ENCODE peak calls at places on chromosomes 2 and 18, in eight cellular contexts. S, T, R, Y, C, L, E and N are unnamed samples.

GRCh38 chr2:29706171-29706690 is 215.2 kb downstream of the ALK start:
- DNase-seq in S (no peak), T (no peak), R (no peak), Y (no peak), C (no peak), L (no peak), E (no peak), N (no peak)

GRCh38 chr2:12437144-12437543 is 279.6 kb upstream of the TRIB2 start:
- DNase-seq in S (no peak), T (no peak), R (no peak), Y (no peak), C (no peak), L (no peak), E (no peak), N (no peak)

GRCh38 chr2:207308519-207309224 is 142.9 kb upstream of the KLF7 start:
- DNase-seq in S (no peak), T (no peak), R (no peak), Y (no peak), C (peak), L (no peak), E (no peak), N (no peak)

GRCh38 chr2:107633580-107634147 is 193.0 kb upstream of the RGPD4 start:
- DNase-seq in S (no peak), T (no peak), R (no peak), Y (no peak), C (peak), L (no peak), E (peak), N (no peak)

GRCh38 chr18:29154758-29155725 is 978.1 kb upstream of the CDH2 start:
- DNase-seq in S (no peak), T (peak), R (no peak), Y (peak), C (peak), L (no peak), E (peak), N (no peak)

GRCh38 chr2:28898048-28898447 is 3.6 kb downstream of the WDR43 start:
- DNase-seq in S (no peak), T (no peak), R (no peak), Y (no peak), C (no peak), L (no peak), E (no peak), N (no peak)

GRCh38 chr2:133602538-133602937 is 34.3 kb upstream of the NCKAP5 start:
- DNase-seq in S (no peak), T (no peak), R (no peak), Y (no peak), C (no peak), L (no peak), E (peak), N (no peak)

GRCh38 chr2:23850564-23851256 is 76.2 kb downstream of the ATAD2B start:
- DNase-seq in S (no peak), T (no peak), R (no peak), Y (no peak), C (no peak), L (peak), E (no peak), N (no peak)

GRCh38 chr2:66434679-66435548 is at the start of gene MEIS1:
- DNase-seq in S (peak), T (no peak), R (peak), Y (peak), C (peak), L (peak), E (peak), N (peak)

GRCh38 chr18:78682716-78683115 is 296.9 kb upstream of the SALL3 start:
- DNase-seq in S (no peak), T (no peak), R (no peak), Y (no peak), C (no peak), L (no peak), E (no peak), N (no peak)

GRCh38 chr18:31091350-31091749 is 10.9 kb downstream of the DSC2 start:
- DNase-seq in S (no peak), T (no peak), R (no peak), Y (no peak), C (no peak), L (no peak), E (no peak), N (no peak)

GRCh38 chr2:46982356-46983064 is 66.9 kb upstream of the MCFD2 start:
- DNase-seq in S (no peak), T (no peak), R (no peak), Y (no peak), C (no peak), L (no peak), E (no peak), N (no peak)

GRCh38 chr2:46984642-46985476 is 69.3 kb upstream of the MCFD2 start:
- DNase-seq in S (peak), T (peak), R (no peak), Y (no peak), C (peak), L (peak), E (peak), N (no peak)

GRCh38 chr2:46984034-46984433 is 68.4 kb upstream of the MCFD2 start:
- DNase-seq in S (no peak), T (no peak), R (no peak), Y (no peak), C (no peak), L (no peak), E (no peak), N (no peak)

GRCh38 chr2:46981662-46982351 is 66.2 kb upstream of the MCFD2 start:
- DNase-seq in S (no peak), T (no peak), R (no peak), Y (no peak), C (no peak), L (no peak), E (no peak), N (no peak)

DNA sequence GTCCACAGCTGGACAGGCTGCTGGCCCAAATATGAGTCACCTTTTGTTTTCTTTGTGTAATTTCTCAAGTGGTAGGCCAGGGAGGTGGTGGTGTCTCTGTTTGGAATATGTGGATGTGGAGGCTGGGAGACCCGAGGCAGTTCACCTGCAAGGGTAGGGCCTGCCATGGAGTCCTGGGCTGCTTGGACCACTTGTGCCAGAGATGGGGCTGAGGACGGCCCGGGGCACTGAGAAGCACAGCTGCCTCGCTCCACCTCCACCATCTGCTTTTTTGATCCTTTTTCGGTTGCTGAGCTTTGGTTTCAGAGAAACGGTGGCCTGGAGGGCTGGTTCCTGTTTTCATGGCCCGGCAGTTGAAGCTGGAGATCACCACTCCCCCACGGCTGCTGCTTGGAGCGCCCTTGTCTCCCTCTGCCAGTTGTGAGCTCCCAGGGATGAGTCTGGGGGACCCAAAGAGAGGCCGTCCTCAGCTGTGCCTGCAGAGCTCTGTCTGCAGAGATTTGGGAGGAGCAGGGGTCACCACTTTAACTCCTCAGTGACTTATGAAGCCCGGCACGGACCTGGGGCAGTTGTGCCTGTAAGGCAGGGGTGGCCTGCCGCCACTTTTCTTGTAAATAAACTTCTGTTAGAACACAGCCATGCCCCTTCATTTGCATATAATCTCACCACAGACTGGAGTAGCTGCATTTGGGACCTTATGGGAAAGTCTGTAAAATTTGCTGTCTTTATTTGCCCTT is 67.6 kb upstream of the MCFD2 start:
- DNase-seq in S (no peak), T (no peak), R (no peak), Y (no peak), C (peak), L (peak), E (peak), N (no peak)
- TF ChIP-seq CTCF in S (no peak), T (no peak), R (no peak), Y (no peak), C (no peak), L (no peak), E (no peak), N (no peak)

GRCh38 chr2:174752403-174753037 is 11.8 kb downstream of the CHRNA1 start:
- DNase-seq in S (no peak), T (no peak), R (no peak), Y (no peak), C (no peak), L (peak), E (peak), N (no peak)

GRCh38 chr2:174748948-174749347 is 15.3 kb downstream of the CHRNA1 start:
- DNase-seq in S (peak), T (peak), R (peak), Y (no peak), C (peak), L (peak), E (peak), N (no peak)

GRCh38 chr2:174749793-174750192 is 14.5 kb downstream of the CHRNA1 start:
- DNase-seq in S (no peak), T (no peak), R (no peak), Y (no peak), C (no peak), L (no peak), E (no peak), N (no peak)

GRCh38 chr2:174753038-174753633 is 11.1 kb downstream of the CHRNA1 start:
- DNase-seq in S (no peak), T (no peak), R (no peak), Y (no peak), C (no peak), L (no peak), E (no peak), N (no peak)

GRCh38 chr2:174750923-174751441 is 13.3 kb downstream of the CHRNA1 start:
- DNase-seq in S (no peak), T (no peak), R (no peak), Y (no peak), C (no peak), L (peak), E (no peak), N (no peak)
- TF ChIP-seq CTCF in S (no peak), T (no peak), R (no peak), Y (no peak), C (no peak), L (no peak), E (no peak), N (peak)

DNA sequence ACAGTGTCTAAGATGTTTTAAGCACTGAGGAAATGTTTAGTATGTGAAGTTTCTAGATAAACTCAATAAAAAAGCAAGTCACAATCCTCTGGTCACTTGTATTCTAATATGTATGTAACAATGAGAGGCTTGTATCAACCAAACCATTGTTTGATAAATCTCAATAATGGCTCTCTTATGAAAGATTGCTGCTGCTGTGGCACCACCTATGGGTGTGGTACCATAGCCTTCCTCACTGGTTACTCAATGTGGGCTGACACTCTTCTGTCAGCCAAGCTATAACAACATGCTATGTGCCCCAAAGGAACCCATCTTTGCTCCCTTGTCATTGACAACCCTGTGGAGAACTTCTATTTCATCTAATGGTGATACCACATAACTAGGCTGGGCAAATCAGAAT is 12.6 kb upstream of the RAB1A start:
- DNase-seq in S (no peak), T (no peak), R (no peak), Y (no peak), C (no peak), L (no peak), E (no peak), N (no peak)
- TF ChIP-seq CTCF in S (no peak), T (peak), R (no peak), Y (peak), C (no peak), L (no peak), E (peak), N (peak)

GRCh38 chr2:215603440-215603839 is 167.6 kb upstream of the FN1 start:
- DNase-seq in S (no peak), T (no peak), R (no peak), Y (no peak), C (no peak), L (no peak), E (no peak), N (no peak)

GRCh38 chr2:215606219-215606618 is 170.4 kb upstream of the FN1 start:
- DNase-seq in S (no peak), T (no peak), R (no peak), Y (no peak), C (no peak), L (no peak), E (no peak), N (no peak)

GRCh38 chr2:215601990-215602721 is 166.3 kb upstream of the FN1 start:
- DNase-seq in S (no peak), T (no peak), R (no peak), Y (no peak), C (peak), L (no peak), E (peak), N (no peak)

GRCh38 chr2:215605214-215605613 is 169.3 kb upstream of the FN1 start:
- DNase-seq in S (no peak), T (no peak), R (no peak), Y (no peak), C (no peak), L (no peak), E (no peak), N (no peak)

DNA sequence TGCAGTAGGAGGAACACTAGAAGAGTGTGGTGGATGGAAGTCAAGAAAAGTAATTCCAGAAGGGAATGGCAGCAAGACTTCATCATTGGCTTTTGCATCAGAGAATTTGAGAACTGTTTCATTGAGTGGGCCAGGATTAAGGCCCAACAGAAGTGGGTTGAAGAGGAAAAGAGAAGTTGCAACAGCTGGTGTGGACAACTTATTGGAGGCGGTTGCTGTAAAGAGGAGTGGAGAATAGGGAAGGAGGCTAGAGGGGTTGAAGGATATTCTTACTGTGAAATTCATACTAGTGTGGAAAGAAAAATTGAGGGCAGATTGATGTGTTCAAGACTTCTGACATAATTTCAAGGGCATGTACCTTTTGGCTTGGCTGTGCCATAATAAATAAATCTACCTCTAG is 168.8 kb upstream of the FN1 start:
- DNase-seq in S (no peak), T (no peak), R (no peak), Y (no peak), C (no peak), L (no peak), E (no peak), N (no peak)
- TF ChIP-seq CTCF in S (no peak), T (no peak), R (no peak), Y (no peak), C (no peak), L (no peak), E (no peak), N (no peak)

DNA sequence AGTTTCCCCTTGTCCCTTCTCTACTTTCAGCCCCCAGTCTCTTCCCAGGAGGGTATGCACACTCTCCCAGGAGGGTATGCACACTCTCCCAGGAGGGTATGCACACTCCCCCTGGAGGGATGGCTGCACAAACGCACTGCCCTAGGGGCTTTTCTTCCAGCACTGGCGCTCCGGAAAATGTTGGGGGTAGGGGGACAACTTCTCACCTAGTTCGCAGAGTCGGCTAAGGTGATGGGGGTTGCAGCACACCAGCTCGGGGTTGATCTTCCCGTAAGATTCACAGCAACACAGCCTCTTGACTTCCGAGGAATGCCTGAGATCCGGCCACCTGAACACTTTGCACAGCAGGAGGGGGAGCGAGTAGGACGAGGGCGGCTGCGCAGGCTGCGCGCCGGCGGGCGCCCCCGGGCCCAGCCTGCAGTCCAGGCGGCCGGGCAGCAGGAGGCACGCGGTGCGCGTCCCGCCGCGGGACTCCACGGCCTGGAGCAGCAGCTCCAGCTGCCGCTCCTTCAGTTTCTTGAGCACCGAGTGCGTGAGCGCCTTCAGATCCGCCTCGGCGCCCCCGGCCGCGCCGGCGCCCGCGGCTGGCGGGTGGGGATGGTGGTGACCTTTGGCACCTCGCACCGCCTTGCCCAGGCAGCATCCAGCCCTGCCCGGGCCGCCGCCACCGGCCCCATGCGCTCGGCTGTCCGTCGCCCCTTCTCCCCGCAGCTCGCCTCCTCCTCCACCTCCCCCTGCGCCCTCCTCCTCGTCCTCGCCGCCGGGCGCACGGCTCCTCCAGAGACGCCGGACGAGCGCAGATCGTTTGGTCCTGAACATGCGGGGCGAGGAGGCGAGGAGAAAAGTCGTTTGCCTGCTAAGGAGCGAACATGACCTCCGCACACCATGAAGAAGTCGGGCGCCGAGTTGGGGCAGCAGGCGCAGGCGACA is 894 bp downstream of the SMAD7 start:
- DNase-seq in S (no peak), T (no peak), R (no peak), Y (no peak), C (peak), L (peak), E (no peak), N (no peak)
- TF ChIP-seq CTCF in S (peak), T (peak), R (no peak), Y (peak), C (peak), L (no peak), E (peak), N (peak)

GRCh38 chr2:218073185-218073584 is 4.1 kb downstream of the RUFY4 start:
- DNase-seq in S (no peak), T (no peak), R (no peak), Y (no peak), C (no peak), L (no peak), E (no peak), N (no peak)
- TF ChIP-seq CTCF in S (no peak), T (no peak), R (no peak), Y (no peak), C (no peak), L (no peak), E (no peak), N (no peak)

DNA sequence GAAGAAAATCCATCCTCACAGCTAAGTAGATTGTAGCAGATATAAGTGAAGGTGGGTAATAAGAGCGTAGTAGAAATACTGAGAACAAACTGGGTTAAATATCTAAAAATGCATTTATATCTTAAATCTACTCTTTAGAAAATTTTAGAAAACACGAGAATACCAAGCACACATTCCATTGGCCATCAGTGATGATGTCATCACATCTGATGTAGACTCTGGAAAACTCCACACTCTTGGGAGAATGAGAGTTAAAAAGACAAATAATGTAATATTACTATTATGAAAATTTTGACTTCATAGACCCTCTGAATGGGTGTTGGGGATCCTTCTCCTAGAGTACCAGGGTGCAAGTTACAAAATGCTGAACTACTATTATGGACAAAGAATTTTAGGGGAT is 3.7 kb downstream of the RIOK3 start:
- DNase-seq in S (no peak), T (no peak), R (no peak), Y (no peak), C (no peak), L (no peak), E (no peak), N (no peak)
- TF ChIP-seq CTCF in S (no peak), T (no peak), R (no peak), Y (no peak), C (no peak), L (no peak), E (no peak), N (no peak)

DNA sequence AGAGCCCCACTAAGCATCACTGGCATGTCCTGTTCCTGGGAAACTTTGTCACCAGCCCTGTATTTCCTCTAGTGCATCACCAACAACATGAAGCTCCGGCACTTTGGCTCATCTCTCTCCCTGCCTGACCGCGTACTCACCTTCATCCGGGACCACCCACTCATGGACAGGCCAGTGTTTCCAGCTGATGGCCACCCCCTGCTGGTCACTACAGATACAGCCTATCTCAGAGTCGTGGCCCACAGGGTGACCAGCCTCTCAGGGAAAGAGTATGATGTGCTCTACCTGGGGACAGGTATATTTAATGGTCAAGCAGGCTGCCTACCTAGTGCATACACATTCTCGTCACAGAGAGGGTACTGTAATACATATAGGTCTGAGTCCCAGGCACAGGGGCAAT is 21.0 kb downstream of the SEMA4F start:
- DNase-seq in S (no peak), T (no peak), R (no peak), Y (no peak), C (no peak), L (no peak), E (no peak), N (no peak)
- TF ChIP-seq CTCF in S (no peak), T (peak), R (no peak), Y (no peak), C (peak), L (no peak), E (peak), N (peak)

GRCh38 chr2:138827426-138828054 is 47.4 kb upstream of the NXPH2 start:
- DNase-seq in S (peak), T (peak), R (no peak), Y (no peak), C (peak), L (peak), E (peak), N (no peak)

GRCh38 chr2:138830547-138830946 is 50.4 kb upstream of the NXPH2 start:
- DNase-seq in S (no peak), T (no peak), R (no peak), Y (no peak), C (no peak), L (no peak), E (no peak), N (no peak)

GRCh38 chr2:138831691-138832090 is 51.5 kb upstream of the NXPH2 start:
- DNase-seq in S (no peak), T (no peak), R (no peak), Y (no peak), C (no peak), L (no peak), E (no peak), N (no peak)

GRCh38 chr2:138831154-138831553 is 51.0 kb upstream of the NXPH2 start:
- DNase-seq in S (no peak), T (no peak), R (no peak), Y (no peak), C (no peak), L (no peak), E (no peak), N (no peak)

DNA sequence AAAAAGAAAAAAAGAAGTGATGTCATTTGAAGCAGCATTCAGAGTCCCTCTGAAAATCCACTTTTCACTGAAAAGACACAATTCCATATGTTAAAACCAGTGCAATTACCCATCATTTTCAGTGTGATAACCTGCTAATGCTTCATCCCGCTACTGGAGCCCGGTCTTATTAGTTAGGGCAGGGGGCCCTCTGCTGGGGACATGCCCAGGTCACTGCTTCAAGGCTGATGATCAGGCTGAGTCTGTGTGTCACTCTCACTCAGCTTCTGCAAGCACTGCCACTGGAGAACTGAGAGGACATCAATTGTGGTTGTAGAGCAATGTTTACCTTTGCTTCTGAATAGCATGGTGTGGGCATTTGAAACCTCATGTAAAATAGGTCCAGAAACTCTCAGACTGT is 49.1 kb upstream of the NXPH2 start:
- DNase-seq in S (no peak), T (peak), R (no peak), Y (no peak), C (peak), L (peak), E (no peak), N (no peak)
- TF ChIP-seq CTCF in S (no peak), T (peak), R (peak), Y (peak), C (peak), L (peak), E (peak), N (peak)